ENCODE peak calls at places on chromosomes 11 and 22, in seven cellular contexts. F is AG10803, R is A549, P is astrocyte, Q is uterus, J is fibroblast of mammary gland, L is heart right ventricle. Z is an unnamed sample.

GRCh38 chr11:2549080-2549479 is 104.3 kb downstream of the KCNQ1 start:
- DNase-seq in L (peak; percentile 12), F (no peak), P (no peak), Q (no peak), J (no peak), R (no peak), Z (no peak)

GRCh38 chr11:68153742-68154141 is 32.6 kb upstream of the CHKA start:
- DNase-seq in P (no peak), F (no peak), R (no peak), Q (no peak), L (no peak), J (no peak), Z (no peak)

GRCh38 chr11:128018692-128019091 is 568.7 kb downstream of the ETS1 start:
- DNase-seq in L (no peak), F (no peak), Q (no peak), J (no peak), R (no peak), P (peak; percentile 48), Z (no peak)

GRCh38 chr11:68012843-68013610 is 2.9 kb downstream of the ALDH3B1 start:
- DNase-seq in Q (no peak), J (peak; percentile 85), P (peak; percentile 96), R (peak; percentile 82), L (no peak), F (peak; percentile 98), Z (no peak)

GRCh38 chr22:24521791-24522245 is 26.7 kb downstream of the UPB1 start:
- DNase-seq in P (peak; percentile 42), L (no peak), J (peak; percentile 51), R (peak; percentile 74), Q (no peak), F (peak; percentile 41), Z (no peak)

GRCh38 chr11:66068154-66068821 is 1.8 kb upstream of the PACS1 start:
- DNase-seq in J (peak; percentile 69), P (peak; percentile 35), L (peak; percentile 70), Q (peak; percentile 71), R (peak; percentile 77), F (peak; percentile 60), Z (peak; percentile 84)

GRCh38 chr22:22997262-22997898 is 72.9 kb upstream of the GNAZ start:
- DNase-seq in L (no peak), Q (no peak), P (no peak), F (no peak), J (no peak), R (no peak), Z (no peak)

GRCh38 chr11:132187814-132188213 is 817.4 kb downstream of the NTM start:
- DNase-seq in Q (no peak), P (peak; percentile 42), R (no peak), J (no peak), L (no peak), F (peak; percentile 54), Z (no peak)

GRCh38 chr11:6315811-6316425 is 4.4 kb downstream of the CAVIN3 start:
- DNase-seq in R (peak; percentile 82), P (peak; percentile 30), J (peak; percentile 69), L (peak; percentile 49), F (peak; percentile 62), Q (peak; percentile 65), Z (no peak)

GRCh38 chr11:35344990-35345655 is 74.2 kb downstream of the SLC1A2 start:
- DNase-seq in R (no peak), L (no peak), P (no peak), J (no peak), Q (no peak), F (no peak), Z (no peak)

GRCh38 chr11:126046796-126047195 is 15.9 kb downstream of the CDON start:
- DNase-seq in L (no peak), F (no peak), P (no peak), J (no peak), R (no peak), Q (no peak), Z (no peak)

GRCh38 chr22:37796079-37796478 is 11.7 kb upstream of the GCAT start:
- DNase-seq in L (no peak), P (no peak), R (no peak), Q (no peak), F (no peak), J (no peak), Z (no peak)

GRCh38 chr11:825366-826231 is 2.1 kb upstream of the CRACR2B start:
- DNase-seq in P (no peak), R (no peak), L (no peak), F (no peak), Q (no peak), J (no peak), Z (no peak)

GRCh38 chr11:14927146-14927545 is 35.1 kb upstream of the CYP2R1 start:
- DNase-seq in P (peak; percentile 64), L (no peak), Q (no peak), F (peak; percentile 85), J (peak; percentile 41), R (no peak), Z (no peak)

GRCh38 chr22:31646186-31647019 is 15.6 kb downstream of the PISD start:
- DNase-seq in P (peak; percentile 99), Q (peak; percentile 47), R (peak; percentile 34), L (no peak), F (peak; percentile 98), J (peak; percentile 97), Z (no peak)

GRCh38 chr11:70307176-70307575 is 36.7 kb downstream of the PPFIA1 start:
- DNase-seq in J (no peak), P (no peak), L (no peak), R (no peak), F (no peak), Q (no peak), Z (no peak)

GRCh38 chr11:103338621-103339484 is 229.6 kb downstream of the DYNC2H1 start:
- DNase-seq in Q (no peak), R (no peak), P (peak; percentile 42), J (peak; percentile 77), L (no peak), F (peak; percentile 44), Z (no peak)

GRCh38 chr22:21823740-21824438 is 43.6 kb downstream of the MAPK1 start:
- DNase-seq in F (peak; percentile 43), J (peak; percentile 45), Q (no peak), R (no peak), L (no peak), P (peak; percentile 46), Z (no peak)

GRCh38 chr11:27328602-27329001 is 34.4 kb downstream of the CCDC34 start:
- DNase-seq in L (no peak), Q (no peak), P (no peak), R (no peak), J (no peak), F (no peak), Z (no peak)

GRCh38 chr11:120043323-120043945 is 94.5 kb downstream of the TRIM29 start:
- DNase-seq in F (no peak), J (no peak), R (no peak), Q (no peak), L (no peak), P (no peak), Z (peak; percentile 44)

GRCh38 chr11:2256293-2256913 is 14.0 kb downstream of the ASCL2 start:
- DNase-seq in P (no peak), L (no peak), F (no peak), J (no peak), Q (no peak), R (no peak), Z (no peak)

DNA sequence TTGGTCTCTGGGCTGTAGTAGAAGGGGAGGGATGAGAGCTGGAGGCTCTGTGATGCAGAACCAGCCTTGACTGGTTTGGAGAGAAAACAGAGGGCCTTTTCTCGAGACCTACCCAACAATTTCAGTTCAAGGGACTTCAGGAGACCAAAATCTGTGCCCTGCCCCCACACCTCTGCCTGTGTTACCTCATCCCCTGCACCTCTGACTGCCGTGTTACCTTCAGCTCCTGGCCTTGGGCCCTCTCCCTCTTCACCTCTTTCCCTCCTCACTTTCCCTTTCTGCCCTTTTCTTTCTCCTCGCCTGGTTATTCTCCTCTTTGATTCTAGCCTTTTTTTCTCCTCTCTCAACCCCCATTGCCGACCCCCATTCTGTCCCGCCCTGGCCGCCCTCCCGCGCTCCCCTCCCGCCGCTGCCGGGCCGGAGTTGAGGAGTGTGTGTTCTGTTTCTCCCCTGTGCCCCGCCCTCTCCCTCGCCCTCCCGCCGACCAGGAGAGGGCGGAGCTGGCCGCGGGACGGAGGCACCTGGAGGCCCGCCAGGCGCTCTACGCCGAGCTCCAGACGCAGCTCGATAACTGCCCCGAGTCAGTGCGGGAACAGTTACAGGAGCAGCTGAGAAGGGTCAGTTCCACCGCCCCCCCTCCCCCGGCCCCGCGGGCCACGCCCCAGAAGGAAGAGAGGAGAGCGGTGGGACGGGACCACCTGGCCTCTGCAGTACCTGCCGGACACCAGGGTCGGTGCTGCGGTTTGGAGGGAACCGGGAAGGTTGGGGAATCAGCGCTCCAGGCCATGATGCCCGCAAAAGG is 27.2 kb downstream of the PHLDB1 start:
- DNase-seq in F (peak; percentile 46), L (peak; percentile 83), P (peak; percentile 44), Q (peak; percentile 82), R (no peak), J (peak; percentile 64), Z (peak; percentile 84)
- TF ChIP-seq CTCF in F (no peak), L (peak; percentile 41), P (no peak), Q (peak; percentile 17), R (no peak), J (no peak), Z (peak; percentile 28)

GRCh38 chr22:50221410-50222300 is 20.8 kb downstream of the SELENOO start:
- DNase-seq in Q (no peak), P (no peak), F (no peak), L (no peak), R (no peak), J (no peak), Z (no peak)
- TF ChIP-seq CTCF in Q (no peak), P (no peak), F (no peak), L (no peak), R (no peak), J (no peak), Z (no peak)

GRCh38 chr11:17779861-17780594 is 45.4 kb downstream of the KCNC1 start:
- DNase-seq in J (no peak), L (no peak), P (no peak), Q (no peak), R (no peak), F (no peak), Z (no peak)
- TF ChIP-seq CTCF in J (no peak), L (no peak), P (no peak), Q (no peak), R (no peak), F (no peak), Z (no peak)

GRCh38 chr22:29329581-29329980 is 14.1 kb upstream of the RASL10A start:
- DNase-seq in R (no peak), Q (no peak), L (no peak), J (no peak), F (no peak), P (no peak), Z (no peak)

GRCh38 chr22:29328566-29329500 is 13.3 kb upstream of the RASL10A start:
- DNase-seq in F (no peak), Q (no peak), P (no peak), J (no peak), L (no peak), R (no peak), Z (no peak)

GRCh38 chr22:29326481-29326880 is 11.0 kb upstream of the RASL10A start:
- DNase-seq in R (no peak), F (no peak), Q (no peak), P (no peak), L (no peak), J (no peak), Z (no peak)

GRCh38 chr22:29327089-29327764 is 11.7 kb upstream of the RASL10A start:
- DNase-seq in L (no peak), F (no peak), R (no peak), J (no peak), Q (no peak), P (no peak), Z (no peak)

DNA sequence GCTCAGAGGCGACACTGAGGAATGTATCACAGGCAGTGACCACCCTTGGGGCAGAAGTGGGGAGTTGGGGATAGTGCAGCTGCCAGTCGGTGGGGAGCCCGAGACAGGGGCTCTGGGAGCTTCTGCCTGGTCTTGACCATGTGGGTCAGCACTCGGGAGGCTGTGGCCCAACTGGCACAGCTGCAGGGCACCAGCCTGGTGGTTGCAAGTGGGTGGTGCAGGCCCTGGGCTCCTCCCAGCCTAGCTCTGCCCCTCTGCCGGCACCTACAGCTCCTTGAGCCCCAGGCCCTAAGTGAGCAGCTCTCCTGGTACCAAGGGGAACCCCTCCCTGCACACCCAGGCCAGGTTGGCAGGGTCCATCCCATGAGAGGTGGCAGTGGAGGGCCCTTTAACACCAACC is 12.6 kb upstream of the RASL10A start:
- DNase-seq in J (no peak), P (no peak), L (no peak), R (no peak), Q (no peak), F (no peak), Z (no peak)
- TF ChIP-seq CTCF in J (no peak), P (no peak), L (no peak), R (no peak), Q (no peak), F (no peak), Z (peak; percentile 55)